ENCODE peak calls at places on chromosomes 11 and 22, in four cellular contexts. Y is Panc1, G is endodermal cell, U is HCT116. V is an unnamed sample.

GRCh38 chr22:31192513-31192912 is 19.6 kb upstream of the LIMK2 start:
- DNase-seq in Y (no peak), G (no peak), U (no peak), V (no peak)

GRCh38 chr22:31276426-31277167 is 15.7 kb downstream of the PIK3IP1 start:
- DNase-seq in Y (no peak), G (no peak), U (no peak), V (no peak)

GRCh38 chr22:50047346-50047745 is 10.8 kb downstream of the TTLL8 start:
- DNase-seq in Y (no peak), G (no peak), U (no peak), V (no peak)

GRCh38 chr11:7651140-7651551 is 22.2 kb downstream of the CYB5R2 start:
- DNase-seq in Y (no peak), G (peak), U (no peak), V (no peak)

GRCh38 chr11:2378527-2379210 is 1.6 kb downstream of the CD81 start:
- DNase-seq in Y (no peak), G (no peak), U (no peak), V (no peak)

GRCh38 chr11:31809857-31810778 is 1.0 kb downstream of the PAX6 start:
- DNase-seq in Y (no peak), G (peak), U (no peak), V (no peak)

GRCh38 chr22:42717197-42717967 is 3.3 kb downstream of the A4GALT start:
- DNase-seq in Y (no peak), G (peak), U (no peak), V (no peak)

GRCh38 chr11:117993988-117994741 is 8.0 kb downstream of the IL10RA start:
- DNase-seq in Y (no peak), G (no peak), U (no peak), V (no peak)

GRCh38 chr11:117239295-117239694 is 6.8 kb downstream of the RNF214 start:
- DNase-seq in Y (no peak), G (no peak), U (no peak), V (no peak)

GRCh38 chr11:44920451-44920850 is 30.2 kb downstream of the TP53I11 start:
- DNase-seq in Y (no peak), G (no peak), U (no peak), V (no peak)

GRCh38 chr11:75195164-75195962 is 44.5 kb downstream of the SLCO2B1 start:
- DNase-seq in Y (no peak), G (peak), U (no peak), V (no peak)

GRCh38 chr22:27554106-27554814 is 247.3 kb downstream of the MN1 start:
- DNase-seq in Y (no peak), G (no peak), U (no peak), V (no peak)

DNA sequence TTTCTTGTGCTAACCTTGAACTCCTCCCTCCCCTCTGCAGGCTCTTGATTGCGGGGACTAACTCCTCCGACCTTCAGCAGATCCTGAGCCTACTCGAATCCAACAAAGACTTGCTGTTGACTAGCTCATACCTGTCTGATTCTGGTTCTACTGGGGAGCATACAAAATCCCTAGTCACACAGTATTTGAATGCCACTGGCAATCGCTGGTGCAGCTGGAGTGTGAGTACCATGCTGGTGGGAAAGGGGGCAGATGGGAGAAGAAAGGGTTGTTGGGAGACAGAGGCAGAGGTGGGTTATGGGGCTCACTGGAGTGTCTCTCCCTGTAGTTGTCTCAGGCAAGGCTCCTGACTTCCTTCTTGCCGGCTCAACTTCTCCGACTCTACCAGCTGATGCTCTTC is 4.4 kb downstream of the SLC3A2 start:
- DNase-seq in Y (no peak), G (no peak), U (no peak), V (no peak)
- H3K4me3 ChIP-seq in Y (no peak), G (peak), U (no peak), V (no peak)

GRCh38 chr11:98260983-98261382 is 759.8 kb upstream of the CNTN5 start:
- DNase-seq in Y (no peak), G (no peak), U (no peak), V (no peak)
- TF ChIP-seq CTCF in Y (peak), G (peak), U (peak), V (peak)

GRCh38 chr11:95545116-95545875 is 244.3 kb downstream of the FAM76B start:
- DNase-seq in Y (no peak), G (peak), U (peak), V (no peak)

GRCh38 chr11:95547186-95547585 is 242.4 kb downstream of the FAM76B start:
- DNase-seq in Y (no peak), G (no peak), U (no peak), V (no peak)

GRCh38 chr11:95544095-95544795 is 245.3 kb downstream of the FAM76B start:
- DNase-seq in Y (no peak), G (no peak), U (no peak), V (no peak)

GRCh38 chr11:95541715-95542114 is 247.9 kb downstream of the FAM76B start:
- DNase-seq in Y (no peak), G (no peak), U (no peak), V (no peak)

GRCh38 chr11:95542868-95543551 is 246.6 kb downstream of the FAM76B start:
- DNase-seq in Y (no peak), G (no peak), U (no peak), V (no peak)
- H3K4me3 ChIP-seq in Y (no peak), G (no peak), U (no peak), V (no peak)

DNA sequence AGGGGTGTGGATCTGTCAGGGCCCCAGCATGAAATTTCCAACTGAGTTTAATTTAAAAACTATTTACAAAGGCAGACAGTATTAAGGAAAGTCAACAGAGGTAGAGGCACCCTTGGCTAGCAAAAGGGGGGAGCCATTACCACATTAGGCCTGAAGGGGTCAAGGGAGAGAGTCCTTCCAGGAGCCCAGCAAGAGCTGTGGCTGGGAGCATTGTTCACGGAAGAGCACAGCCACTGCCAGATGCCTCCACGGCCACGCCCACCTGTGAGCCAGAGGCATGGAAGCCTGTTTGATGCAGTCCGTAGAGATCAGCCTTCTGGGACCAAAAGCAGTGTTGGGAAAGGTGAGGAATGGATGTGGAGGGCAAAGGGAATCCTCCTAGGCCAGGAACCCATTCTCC is 102.6 kb downstream of the GALNT18 start:
- DNase-seq in Y (no peak), G (peak), U (no peak), V (no peak)
- TF ChIP-seq CTCF in Y (no peak), G (peak), U (peak), V (no peak)

DNA sequence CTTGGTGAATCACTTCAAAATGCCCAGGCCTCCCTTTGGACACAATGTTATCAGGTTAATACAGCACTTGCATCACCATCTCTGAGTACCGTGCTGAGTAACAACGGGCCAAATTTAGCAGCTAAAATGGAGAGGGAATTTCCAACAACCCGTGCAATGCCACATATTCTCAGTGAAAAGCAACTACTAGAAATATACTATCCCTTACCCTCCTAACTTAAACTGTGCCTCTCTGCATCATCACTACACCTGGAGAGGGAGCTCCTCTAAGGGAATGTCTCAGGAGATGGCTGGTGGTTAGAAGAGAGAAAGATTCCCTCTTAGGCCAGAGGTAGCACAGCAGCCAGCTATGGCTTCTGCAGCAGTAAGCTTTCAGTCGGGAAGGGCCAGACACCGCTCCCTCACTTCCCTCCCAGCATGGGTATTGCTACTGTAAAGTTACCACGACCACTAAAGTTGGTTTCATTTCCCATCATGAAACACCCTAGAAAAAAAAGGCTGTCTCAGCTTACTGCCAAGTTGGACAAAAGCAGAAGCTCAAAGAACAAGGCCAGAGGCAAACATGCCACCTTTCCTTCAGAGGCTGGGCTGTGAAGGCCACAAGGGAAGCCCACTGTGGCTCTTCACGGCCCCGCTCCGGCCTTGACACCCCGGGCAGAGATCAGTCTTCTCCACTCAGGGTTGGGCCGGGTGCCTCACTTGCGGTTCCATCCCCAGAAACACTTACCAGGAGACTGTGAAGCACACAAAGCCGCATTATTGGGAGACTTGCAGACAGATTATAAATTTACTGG is 3.9 kb downstream of the MAML2 start:
- DNase-seq in Y (no peak), G (peak), U (no peak), V (no peak)
- H3K4me3 ChIP-seq in Y (peak), G (peak), U (no peak), V (no peak)

DNA sequence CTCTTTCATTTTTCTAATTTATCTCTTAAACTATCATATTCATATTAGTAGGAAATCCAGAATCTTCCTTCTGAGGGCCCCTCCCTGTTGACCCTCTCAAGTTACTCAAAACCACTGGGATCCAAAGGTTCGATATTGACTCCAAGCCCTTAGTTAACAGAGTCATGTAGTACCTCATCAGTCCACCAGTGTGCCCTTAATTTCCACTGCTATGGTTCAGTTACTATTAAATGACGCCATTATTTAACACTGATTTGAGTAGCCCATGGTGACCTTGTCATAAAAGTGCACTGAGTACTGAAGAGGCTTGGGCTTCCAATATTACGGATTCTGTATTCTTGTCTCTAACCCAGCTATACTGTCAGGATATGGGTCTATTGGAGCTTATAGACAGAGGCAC is 91.9 kb upstream of the MS4A8 start:
- DNase-seq in Y (no peak), G (no peak), U (no peak), V (no peak)
- TF ChIP-seq CTCF in Y (no peak), G (peak), U (peak), V (no peak)

DNA sequence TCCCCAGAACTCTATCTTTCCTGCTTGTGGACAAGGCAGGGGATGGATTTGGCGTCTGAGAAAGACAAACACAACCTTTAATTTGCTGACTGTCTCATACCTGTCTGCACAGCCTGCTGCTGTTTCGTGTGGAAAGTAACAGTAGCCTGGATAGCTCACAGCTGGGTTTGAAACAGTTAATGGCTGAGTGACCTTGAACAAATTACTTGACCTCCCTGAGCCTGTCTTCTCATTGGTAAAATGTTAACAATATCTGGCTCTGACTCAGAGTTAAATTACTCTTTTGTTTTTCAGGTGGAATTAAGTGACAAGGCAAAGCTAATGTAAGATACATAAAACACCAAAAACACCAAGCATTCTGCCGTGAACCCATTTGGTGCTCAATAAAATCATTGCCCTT is 41.1 kb upstream of the ADA2 start:
- DNase-seq in Y (no peak), G (no peak), U (no peak), V (no peak)
- H3K4me3 ChIP-seq in Y (no peak), G (no peak), U (no peak), V (no peak)

GRCh38 chr11:14070866-14071265 is 108.3 kb downstream of the SPON1 start:
- DNase-seq in Y (no peak), G (no peak), U (no peak), V (no peak)

GRCh38 chr11:14078941-14079522 is 116.5 kb downstream of the SPON1 start:
- DNase-seq in Y (no peak), G (no peak), U (no peak), V (no peak)

GRCh38 chr11:14073821-14074529 is 111.5 kb downstream of the SPON1 start:
- DNase-seq in Y (no peak), G (no peak), U (no peak), V (no peak)

GRCh38 chr11:14075118-14075601 is 112.6 kb downstream of the SPON1 start:
- DNase-seq in Y (no peak), G (peak), U (no peak), V (no peak)

DNA sequence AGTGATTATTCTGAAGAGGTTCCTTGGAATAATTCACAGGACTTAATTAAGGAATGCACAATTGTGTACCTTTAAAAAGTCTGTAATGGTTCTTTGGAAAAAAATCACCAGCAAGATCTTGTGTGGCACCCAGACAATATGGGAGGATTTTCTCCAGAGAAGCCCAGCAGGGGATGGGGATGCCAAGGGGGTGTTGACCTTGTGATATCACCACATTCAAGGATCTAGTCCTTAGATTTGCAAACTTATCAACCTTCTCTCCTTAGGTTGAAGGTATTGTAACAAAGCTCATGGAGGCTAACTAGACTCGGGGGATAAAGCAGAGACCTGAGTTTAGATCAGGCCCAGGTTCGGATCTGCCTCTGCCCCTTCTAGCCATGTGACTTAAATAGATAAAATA is 113.2 kb downstream of the SPON1 start:
- DNase-seq in Y (no peak), G (peak), U (no peak), V (no peak)
- TF ChIP-seq CTCF in Y (no peak), G (no peak), U (no peak), V (no peak)

GRCh38 chr11:33005175-33005574 is 10.5 kb upstream of the DEPDC7 start:
- DNase-seq in Y (no peak), G (no peak), U (no peak), V (no peak)
- H3K4me3 ChIP-seq in Y (no peak), G (no peak), U (no peak), V (no peak)

DNA sequence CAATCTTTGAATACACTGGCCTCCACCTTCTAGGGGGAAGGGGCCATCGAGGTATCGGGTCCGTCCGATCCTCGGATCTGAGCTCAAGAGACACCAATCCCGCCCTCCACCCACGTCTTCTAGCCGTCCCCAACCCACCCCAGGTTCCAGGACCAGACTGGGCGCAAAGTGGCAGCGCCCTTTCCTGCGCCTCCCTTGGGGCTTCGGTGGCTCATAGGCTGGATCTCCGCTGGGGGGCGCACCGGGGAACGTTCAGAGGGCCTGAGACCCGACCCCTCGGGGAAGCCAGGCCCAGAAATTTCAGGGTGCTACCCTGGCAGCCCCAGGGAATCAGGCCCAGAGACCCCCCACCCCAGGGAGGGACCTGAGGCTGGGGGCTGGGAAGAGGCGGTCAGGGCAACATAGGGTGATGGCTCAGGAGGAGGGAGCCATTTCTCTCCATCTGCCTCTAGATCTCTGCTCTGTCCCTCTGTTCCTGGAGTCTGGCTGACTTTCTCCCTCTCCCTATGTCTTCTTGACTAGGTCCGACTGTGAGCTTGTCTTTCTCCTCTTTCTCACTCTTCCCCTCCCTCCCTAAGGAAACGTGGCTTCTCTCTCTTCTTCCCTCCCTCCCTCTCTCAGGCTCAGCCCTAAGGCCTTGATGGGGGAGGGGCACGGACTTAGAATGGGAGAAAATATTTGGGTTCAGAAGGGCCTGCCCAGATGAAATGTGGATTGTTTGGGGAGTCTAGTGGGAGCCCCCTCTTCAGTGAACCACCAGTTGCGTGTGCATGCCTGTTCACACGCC is 1.1 kb downstream of the CREB3L1 start:
- DNase-seq in Y (no peak), G (peak), U (no peak), V (no peak)
- TF ChIP-seq CTCF in Y (peak), G (peak), U (no peak), V (no peak)

V was measured in LNCaP clone FGC.